ENCODE peak calls at places on chromosomes 13 and 19, in five cellular contexts. One of them, this sample, is unnamed. For H3K4me1, the result is how much of the 10 kb centered on the place peaks cover.

GRCh38 chr13:97471721-97472120 is 37.8 kb downstream of the RAP2A start:
- DNase-seq in tibial artery: no peak
- DNase-seq in psoas muscle: no peak
- DNase-seq in fibroblast of lung: no peak
- DNase-seq in IMR-90: peak
- DNase-seq in this sample: no peak

GRCh38 chr19:30161770-30162169 is 210.4 kb upstream of the ZNF536 start:
- DNase-seq in tibial artery: no peak
- DNase-seq in psoas muscle: peak
- DNase-seq in fibroblast of lung: no peak
- DNase-seq in IMR-90: no peak
- DNase-seq in this sample: no peak

GRCh38 chr13:59422646-59423045 is 741.1 kb downstream of the DIAPH3 start:
- DNase-seq in tibial artery: no peak
- DNase-seq in psoas muscle: no peak
- DNase-seq in fibroblast of lung: no peak
- DNase-seq in IMR-90: peak
- DNase-seq in this sample: no peak

GRCh38 chr13:89514534-89515312 is 1832.8 kb upstream of the MIR17HG start:
- DNase-seq in tibial artery: no peak
- DNase-seq in psoas muscle: no peak
- DNase-seq in fibroblast of lung: peak
- DNase-seq in IMR-90: peak
- DNase-seq in this sample: peak

GRCh38 chr13:105363747-105364177 is 1171.7 kb downstream of the EFNB2 start:
- DNase-seq in tibial artery: no peak
- DNase-seq in psoas muscle: no peak
- DNase-seq in fibroblast of lung: no peak
- DNase-seq in IMR-90: no peak
- DNase-seq in this sample: no peak

GRCh38 chr13:59960683-59961082 is 203.0 kb downstream of the DIAPH3 start:
- DNase-seq in tibial artery: no peak
- DNase-seq in psoas muscle: no peak
- DNase-seq in fibroblast of lung: no peak
- DNase-seq in IMR-90: no peak
- DNase-seq in this sample: no peak

GRCh38 chr13:101706651-101707050 is 254.2 kb downstream of the ITGBL1 start:
- DNase-seq in tibial artery: no peak
- DNase-seq in psoas muscle: no peak
- DNase-seq in fibroblast of lung: peak
- DNase-seq in IMR-90: peak
- DNase-seq in this sample: peak

GRCh38 chr13:20465218-20465879 is 60.3 kb downstream of the CRYL1 start:
- DNase-seq in tibial artery: no peak
- DNase-seq in psoas muscle: no peak
- DNase-seq in fibroblast of lung: no peak
- DNase-seq in IMR-90: peak
- DNase-seq in this sample: no peak

GRCh38 chr19:36051236-36051635 is 2.8 kb downstream of the THAP8 start:
- DNase-seq in tibial artery: no peak
- DNase-seq in psoas muscle: no peak
- DNase-seq in fibroblast of lung: peak
- DNase-seq in IMR-90: no peak
- DNase-seq in this sample: no peak

GRCh38 chr19:30924670-30925069 is 424.6 kb downstream of the TSHZ3 start:
- DNase-seq in tibial artery: no peak
- DNase-seq in psoas muscle: no peak
- DNase-seq in fibroblast of lung: no peak
- DNase-seq in IMR-90: no peak
- DNase-seq in this sample: no peak

GRCh38 chr13:30735025-30735967 is at the start of gene ALOX5AP:
- DNase-seq in tibial artery: no peak
- DNase-seq in psoas muscle: no peak
- DNase-seq in fibroblast of lung: no peak
- DNase-seq in IMR-90: no peak
- DNase-seq in this sample: no peak

GRCh38 chr13:103839460-103839859 is 773.2 kb upstream of the SLC10A2 start:
- DNase-seq in tibial artery: no peak
- DNase-seq in psoas muscle: no peak
- DNase-seq in fibroblast of lung: no peak
- DNase-seq in IMR-90: no peak
- DNase-seq in this sample: no peak

GRCh38 chr19:40798997-40799557 is at the start of gene EGLN2:
- DNase-seq in tibial artery: no peak
- DNase-seq in psoas muscle: no peak
- DNase-seq in fibroblast of lung: no peak
- DNase-seq in IMR-90: no peak
- DNase-seq in this sample: no peak

GRCh38 chr13:77337159-77337558 is 10.3 kb upstream of the MYCBP2 start:
- DNase-seq in tibial artery: no peak
- DNase-seq in psoas muscle: no peak
- DNase-seq in fibroblast of lung: no peak
- DNase-seq in IMR-90: no peak
- DNase-seq in this sample: no peak

GRCh38 chr19:30719189-30719990 is 347.2 kb downstream of the ZNF536 start:
- DNase-seq in tibial artery: no peak
- DNase-seq in psoas muscle: peak
- DNase-seq in fibroblast of lung: peak
- DNase-seq in IMR-90: no peak
- DNase-seq in this sample: no peak

GRCh38 chr19:44438441-44438840 is 9.8 kb downstream of the ZNF229 start:
- DNase-seq in tibial artery: no peak
- DNase-seq in psoas muscle: no peak
- DNase-seq in fibroblast of lung: no peak
- DNase-seq in IMR-90: no peak
- DNase-seq in this sample: no peak

GRCh38 chr13:85520445-85520844 is 278.8 kb downstream of the SLITRK6 start:
- DNase-seq in tibial artery: no peak
- DNase-seq in psoas muscle: no peak
- DNase-seq in fibroblast of lung: peak
- DNase-seq in IMR-90: peak
- DNase-seq in this sample: no peak

GRCh38 chr13:110541526-110541920 is 20.0 kb downstream of the RAB20 start:
- DNase-seq in tibial artery: no peak
- DNase-seq in psoas muscle: no peak
- DNase-seq in fibroblast of lung: peak
- DNase-seq in IMR-90: peak
- DNase-seq in this sample: no peak

GRCh38 chr13:95083758-95084157 is 217.5 kb downstream of the ABCC4 start:
- DNase-seq in tibial artery: no peak
- DNase-seq in psoas muscle: no peak
- DNase-seq in fibroblast of lung: peak
- DNase-seq in IMR-90: peak
- DNase-seq in this sample: no peak

GRCh38 chr13:43797154-43797553 is 10.4 kb upstream of the ENOX1 start:
- DNase-seq in tibial artery: no peak
- DNase-seq in psoas muscle: no peak
- DNase-seq in fibroblast of lung: no peak
- DNase-seq in IMR-90: no peak
- DNase-seq in this sample: no peak

GRCh38 chr13:30841161-30841560 is 64.9 kb upstream of the MEDAG start:
- DNase-seq in tibial artery: no peak
- DNase-seq in psoas muscle: no peak
- DNase-seq in fibroblast of lung: no peak
- DNase-seq in IMR-90: peak
- DNase-seq in this sample: no peak

DNA sequence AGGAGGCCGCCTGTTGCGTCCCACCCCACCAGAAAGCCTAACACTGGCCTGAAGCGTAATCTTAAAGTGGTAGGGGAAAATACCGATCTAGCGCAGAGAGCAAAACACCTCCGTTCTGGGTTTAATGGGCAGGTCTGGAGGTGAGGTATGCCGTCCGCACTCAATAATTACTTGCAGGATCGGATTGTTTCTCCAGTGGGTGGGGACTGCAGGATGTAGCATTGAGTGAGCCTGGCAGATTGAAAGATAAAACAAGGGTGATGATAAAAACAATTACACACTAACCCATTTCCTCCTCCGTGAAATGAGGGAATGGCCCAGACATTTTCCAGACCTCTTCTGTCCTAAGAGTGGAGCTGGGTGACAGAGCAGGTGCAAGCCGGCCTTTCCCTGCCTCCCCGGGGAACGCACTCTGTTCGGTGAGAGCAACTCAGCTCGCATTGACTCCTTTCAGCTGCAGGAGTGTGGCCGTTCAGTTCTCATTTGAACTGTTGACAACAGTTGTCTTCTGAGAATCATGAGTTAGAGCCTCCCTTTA is 110.2 kb upstream of the DOCK9 start:
- DNase-seq in tibial artery: no peak
- DNase-seq in psoas muscle: no peak
- DNase-seq in fibroblast of lung: no peak
- DNase-seq in IMR-90: no peak
- DNase-seq in this sample: no peak
- H3K4me1 ChIP-seq in tibial artery: under half
- H3K4me1 ChIP-seq in psoas muscle: under half
- H3K4me1 ChIP-seq in fibroblast of lung: under half
- H3K4me1 ChIP-seq in IMR-90: under half
- H3K4me1 ChIP-seq in this sample: under half

DNA sequence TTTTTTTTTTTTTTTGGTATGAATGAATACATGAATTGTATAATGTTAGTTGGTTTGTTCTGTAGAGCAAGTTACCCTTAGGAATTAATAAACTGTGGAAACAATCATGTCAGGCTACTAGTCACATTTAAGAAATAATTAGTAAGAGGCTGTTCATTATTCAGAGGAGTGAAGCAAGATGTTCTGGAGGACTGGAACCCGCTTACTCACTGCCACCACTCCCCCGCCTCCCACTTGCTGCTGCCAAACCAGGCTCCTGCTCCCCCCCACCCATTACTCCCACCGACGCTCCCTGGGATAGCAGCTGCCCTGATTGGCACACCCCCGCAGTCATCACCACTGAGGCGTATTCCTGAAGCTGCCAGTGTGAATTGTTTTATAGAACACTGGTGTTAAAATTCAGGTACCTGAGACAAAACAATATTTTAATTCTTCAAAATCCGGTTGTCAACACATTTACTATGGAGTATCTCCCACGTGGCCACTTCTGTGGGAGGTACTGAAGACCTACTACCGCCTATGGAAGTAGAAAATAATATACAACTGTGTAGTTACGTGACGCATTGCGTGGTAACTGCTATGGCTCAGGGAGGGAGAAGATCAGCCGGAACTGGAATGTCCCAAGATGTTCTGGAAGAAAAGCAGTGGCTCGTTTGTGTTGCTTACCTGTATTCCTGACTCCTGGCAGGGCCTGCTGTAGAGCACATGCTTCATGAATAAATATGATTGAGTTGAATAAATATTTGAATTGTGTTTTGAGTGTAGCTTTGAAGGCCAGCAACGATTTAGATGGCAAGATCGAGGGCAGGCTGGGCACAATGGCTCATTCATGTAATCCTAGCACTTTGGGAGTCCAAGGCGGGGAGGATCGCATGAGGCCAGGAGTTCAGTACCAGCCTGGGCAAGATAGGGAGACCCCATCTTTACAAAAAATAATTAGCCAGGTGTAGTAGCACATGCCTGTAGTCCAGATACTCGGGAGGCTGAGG is 1.7 kb downstream of the DPY19L3 start:
- DNase-seq in tibial artery: no peak
- DNase-seq in psoas muscle: peak
- DNase-seq in fibroblast of lung: peak
- DNase-seq in IMR-90: peak
- DNase-seq in this sample: no peak
- H3K4me3 ChIP-seq in tibial artery: no peak
- H3K4me3 ChIP-seq in psoas muscle: no peak
- H3K4me3 ChIP-seq in fibroblast of lung: peak
- H3K4me3 ChIP-seq in IMR-90: no peak
- H3K4me3 ChIP-seq in this sample: no peak

DNA sequence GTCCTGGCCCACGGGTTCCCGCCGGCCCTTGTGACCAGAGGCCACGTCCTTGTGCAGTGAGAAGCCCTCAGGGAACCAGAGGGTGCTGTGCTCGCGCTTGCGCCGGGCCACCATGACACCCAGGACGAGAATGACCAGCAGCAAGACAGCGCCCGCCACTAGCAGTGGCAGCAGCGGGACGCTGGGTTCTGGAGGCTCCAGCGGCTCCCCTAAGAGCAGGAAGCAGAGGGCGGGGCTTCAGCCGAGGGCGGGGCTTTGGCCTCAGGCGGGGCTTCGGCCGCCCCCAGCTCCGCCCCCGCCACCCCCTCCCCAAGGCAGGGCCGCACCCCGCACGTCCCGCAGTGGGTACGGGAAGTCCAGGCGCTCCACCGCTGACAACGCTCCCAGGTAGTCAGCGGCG is 30.4 kb downstream of the NOTCH3 start:
- DNase-seq in tibial artery: no peak
- DNase-seq in psoas muscle: no peak
- DNase-seq in fibroblast of lung: no peak
- DNase-seq in IMR-90: no peak
- DNase-seq in this sample: no peak
- TF ChIP-seq CTCF in tibial artery: no peak
- TF ChIP-seq CTCF in psoas muscle: no peak
- TF ChIP-seq CTCF in fibroblast of lung: no peak
- TF ChIP-seq CTCF in IMR-90: no peak
- TF ChIP-seq CTCF in this sample: no peak

GRCh38 chr19:47105874-47106273 is 7.7 kb downstream of the ZC3H4 start:
- DNase-seq in tibial artery: no peak
- DNase-seq in psoas muscle: peak
- DNase-seq in fibroblast of lung: no peak
- DNase-seq in IMR-90: no peak
- DNase-seq in this sample: no peak

GRCh38 chr19:47107953-47108746 is 5.4 kb downstream of the ZC3H4 start:
- DNase-seq in tibial artery: no peak
- DNase-seq in psoas muscle: no peak
- DNase-seq in fibroblast of lung: peak
- DNase-seq in IMR-90: peak
- DNase-seq in this sample: no peak

GRCh38 chr19:47106819-47107200 is 6.8 kb downstream of the ZC3H4 start:
- DNase-seq in tibial artery: no peak
- DNase-seq in psoas muscle: no peak
- DNase-seq in fibroblast of lung: peak
- DNase-seq in IMR-90: peak
- DNase-seq in this sample: no peak

GRCh38 chr19:47109177-47109540 is 4.4 kb downstream of the ZC3H4 start:
- DNase-seq in tibial artery: no peak
- DNase-seq in psoas muscle: no peak
- DNase-seq in fibroblast of lung: no peak
- DNase-seq in IMR-90: no peak
- DNase-seq in this sample: no peak

DNA sequence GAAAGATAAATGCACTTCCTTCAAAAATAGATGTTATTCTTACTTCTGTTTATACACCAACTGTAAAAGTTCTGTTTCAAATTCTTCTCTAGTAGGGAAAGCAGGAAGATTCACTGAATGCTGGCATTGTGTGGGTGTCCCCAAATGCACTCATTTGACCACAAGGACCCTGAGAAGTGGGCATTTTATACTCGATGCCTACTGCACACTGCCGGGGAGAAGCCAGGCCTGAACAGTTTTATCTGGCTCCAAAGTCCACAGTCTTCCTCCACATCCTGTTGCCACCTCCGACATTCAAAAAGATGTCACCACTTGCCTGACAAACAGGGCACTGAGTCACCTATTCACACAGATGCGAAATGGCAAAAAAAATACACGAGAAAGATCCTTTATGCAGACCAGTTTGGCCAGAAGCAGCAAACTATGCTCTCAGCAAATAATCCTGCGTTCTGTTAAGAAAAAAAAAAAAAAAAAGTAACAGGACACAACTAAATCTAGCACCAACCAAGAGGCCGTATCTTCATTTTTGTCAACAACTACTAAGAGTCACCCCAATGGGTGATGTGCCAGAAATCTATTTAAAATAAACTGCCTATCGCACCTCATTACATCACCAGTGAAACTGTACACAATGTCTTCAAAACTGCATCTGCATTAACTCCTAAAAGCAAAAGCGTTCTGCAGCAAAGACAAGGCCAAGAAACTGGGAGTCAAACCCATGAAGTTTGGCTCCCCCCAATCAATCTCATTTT is 6.2 kb downstream of the ZC3H4 start:
- DNase-seq in tibial artery: no peak
- DNase-seq in psoas muscle: no peak
- DNase-seq in fibroblast of lung: no peak
- DNase-seq in IMR-90: peak
- DNase-seq in this sample: no peak
- H3K4me1 ChIP-seq in tibial artery: half or more
- H3K4me1 ChIP-seq in psoas muscle: half or more
- H3K4me1 ChIP-seq in fibroblast of lung: under half
- H3K4me1 ChIP-seq in IMR-90: under half
- H3K4me1 ChIP-seq in this sample: under half

This sample was measured in RWPE2.